ENCODE peak calls at places on chromosomes 13 and 19, in four cellular contexts. B is esophagus squamous epithelium; O is pancreas; E is CD8-positive, alpha-beta T cell. G is an unnamed sample. For H3K4me1, the result is how much of the 10 kb centered on the place peaks cover.

GRCh38 chr19:8324186-8325050 is 3.1 kb downstream of the RPS28 start:
- DNase-seq in B (no peak), O (no peak), E (no peak), G (peak)

GRCh38 chr19:15098505-15098904 is 8.7 kb upstream of the SYDE1 start:
- DNase-seq in B (no peak), O (no peak), E (no peak), G (no peak)

GRCh38 chr19:30236006-30236405 is 136.2 kb upstream of the ZNF536 start:
- DNase-seq in B (no peak), O (no peak), E (no peak), G (no peak)

GRCh38 chr13:30618186-30618937 is 642 bp downstream of the USPL1 start:
- DNase-seq in B (no peak), O (no peak), E (no peak), G (peak)

GRCh38 chr13:111943229-111943795 is 123.6 kb upstream of the SOX1 start:
- DNase-seq in B (no peak), O (no peak), E (no peak), G (no peak)

GRCh38 chr13:111175372-111175771 is 60.3 kb downstream of the ARHGEF7 start:
- DNase-seq in B (no peak), O (no peak), E (no peak), G (no peak)

GRCh38 chr19:53308339-53308811 is 25.2 kb upstream of the ZNF845 start:
- DNase-seq in B (no peak), O (no peak), E (peak), G (peak)

GRCh38 chr13:46679369-46680180 is 117.4 kb downstream of the ESD start:
- DNase-seq in B (no peak), O (no peak), E (peak), G (no peak)

GRCh38 chr19:14974488-14974887 is 5.2 kb downstream of the SLC1A6 start:
- DNase-seq in B (no peak), O (no peak), E (no peak), G (no peak)

GRCh38 chr19:42129399-42130253 is 2.6 kb downstream of the POU2F2 start:
- DNase-seq in B (no peak), O (no peak), E (no peak), G (no peak)

GRCh38 chr19:34191355-34191962 is 19.2 kb downstream of the LSM14A start:
- DNase-seq in B (no peak), O (no peak), E (no peak), G (no peak)

GRCh38 chr19:34187011-34187410 is 14.7 kb downstream of the LSM14A start:
- DNase-seq in B (no peak), O (no peak), E (no peak), G (no peak)

GRCh38 chr19:34188388-34188787 is 16.1 kb downstream of the LSM14A start:
- DNase-seq in B (no peak), O (no peak), E (no peak), G (no peak)

GRCh38 chr19:34189917-34190425 is 17.7 kb downstream of the LSM14A start:
- DNase-seq in B (no peak), O (no peak), E (no peak), G (no peak)

DNA sequence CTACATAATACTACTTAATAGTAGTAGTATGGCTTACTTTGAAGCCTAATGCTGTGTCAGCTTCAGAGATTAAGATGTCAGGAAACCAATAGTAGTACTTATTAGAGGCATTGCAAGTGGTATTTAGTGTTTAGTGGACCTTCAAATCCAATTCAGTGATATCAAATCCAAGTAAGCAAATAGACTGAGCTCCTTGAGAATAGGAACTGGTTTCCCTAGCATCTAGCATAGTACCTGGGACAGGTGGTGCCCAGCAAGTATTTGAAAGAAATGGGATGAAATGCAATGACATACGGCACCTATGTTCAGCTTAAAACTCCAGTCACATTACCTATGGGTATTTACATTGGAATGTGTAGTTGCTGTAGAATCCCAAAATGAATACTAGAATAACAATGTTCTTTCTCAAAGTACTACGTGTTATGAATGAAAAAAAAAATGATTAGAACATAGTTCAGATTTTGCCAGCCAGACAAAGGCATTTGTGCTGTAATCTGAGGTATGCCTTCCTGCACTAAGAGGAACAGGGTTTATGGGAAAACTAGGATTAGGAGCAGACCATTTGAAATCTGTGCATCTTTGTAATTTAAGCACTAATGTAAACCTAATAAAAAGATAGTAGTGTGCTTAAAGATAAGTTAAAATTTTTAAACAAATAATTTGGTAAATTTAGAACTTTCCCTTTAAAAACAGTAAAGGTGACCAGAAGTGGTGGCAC is 17.1 kb downstream of the LSM14A start:
- DNase-seq in B (no peak), O (no peak), E (no peak), G (no peak)
- H3K4me1 ChIP-seq in B (half or more), O (under half), E (half or more), G (half or more)

GRCh38 chr13:40480012-40480914 is 186.2 kb downstream of the FOXO1 start:
- DNase-seq in B (no peak), O (peak), E (no peak), G (no peak)
- H3K4me1 ChIP-seq in B (under half), O (under half), E (half or more), G (under half)

GRCh38 chr13:50357136-50357535 is 341.9 kb downstream of the KCNRG start:
- DNase-seq in B (no peak), O (no peak), E (no peak), G (no peak)
- H3K4me1 ChIP-seq in B (under half), O (under half), E (under half), G (under half)

GRCh38 chr19:28632357-28633076 is 580.4 kb downstream of the UQCRFS1 start:
- DNase-seq in B (no peak), O (no peak), E (no peak), G (peak)
- H3K4me1 ChIP-seq in B (under half), O (under half), E (under half), G (under half)

GRCh38 chr19:34274827-34275625 is 20.7 kb downstream of the GARRE1 start:
- DNase-seq in B (no peak), O (no peak), E (no peak), G (no peak)

GRCh38 chr19:34277244-34277643 is 22.9 kb downstream of the GARRE1 start:
- DNase-seq in B (no peak), O (no peak), E (no peak), G (no peak)

GRCh38 chr19:34274284-34274826 is 20.0 kb downstream of the GARRE1 start:
- DNase-seq in B (no peak), O (no peak), E (no peak), G (no peak)

GRCh38 chr19:34276614-34277013 is 22.3 kb downstream of the GARRE1 start:
- DNase-seq in B (no peak), O (no peak), E (no peak), G (no peak)

GRCh38 chr19:34275705-34276104 is 21.4 kb downstream of the GARRE1 start:
- DNase-seq in B (no peak), O (no peak), E (no peak), G (no peak)
- H3K4me1 ChIP-seq in B (under half), O (under half), E (half or more), G (under half)

GRCh38 chr13:90444232-90444631 is 903.3 kb upstream of the MIR17HG start:
- DNase-seq in B (no peak), O (no peak), E (no peak), G (no peak)

GRCh38 chr13:90443268-90443667 is 904.2 kb upstream of the MIR17HG start:
- DNase-seq in B (no peak), O (no peak), E (no peak), G (no peak)

GRCh38 chr13:90447735-90448103 is 899.8 kb upstream of the MIR17HG start:
- DNase-seq in B (no peak), O (no peak), E (no peak), G (no peak)

GRCh38 chr13:90447034-90447734 is 900.3 kb upstream of the MIR17HG start:
- DNase-seq in B (no peak), O (no peak), E (no peak), G (no peak)

GRCh38 chr13:90445179-90445578 is 902.3 kb upstream of the MIR17HG start:
- DNase-seq in B (no peak), O (no peak), E (no peak), G (no peak)
- H3K4me1 ChIP-seq in B (under half), O (under half), E (under half), G (under half)

G was measured in left lung.